ENCODE peak calls at places on chromosomes 4 and X, in six cellular contexts. S, H, B, Y, P and G are unnamed samples.

GRCh38 chr4:1289232-1290164 is at the start of gene MAEA:
- DNase-seq in S (peak; percentile 93), H (peak; percentile 100), B (peak; percentile 98), Y (peak; percentile 98), P (peak; percentile 98), G (peak; percentile 97)

GRCh38 chr4:108072300-108072699 is 82.6 kb downstream of the HADH start:
- DNase-seq in S (no peak), H (no peak), B (no peak), Y (no peak), P (peak; percentile 10), G (peak; percentile 22)

GRCh38 chrX:103376118-103376978 is at the start of gene BEX3:
- DNase-seq in S (no peak), H (no peak), B (peak; percentile 45), Y (peak; percentile 65), P (peak; percentile 17), G (peak; percentile 68)

GRCh38 chrX:40100537-40101429 is 3.0 kb upstream of the BCOR start:
- DNase-seq in S (no peak), H (no peak), B (no peak), Y (no peak), P (no peak), G (no peak)

GRCh38 chr4:174375422-174375821 is 91.7 kb downstream of the CEP44 start:
- DNase-seq in S (no peak), H (no peak), B (no peak), Y (no peak), P (no peak), G (no peak)

GRCh38 chr4:4461850-4462249 is 74.9 kb downstream of the NSG1 start:
- DNase-seq in S (no peak), H (no peak), B (no peak), Y (no peak), P (no peak), G (peak; percentile 67)

GRCh38 chr4:130359537-130359936 is 1263.6 kb downstream of the C4orf33 start:
- DNase-seq in S (no peak), H (no peak), B (no peak), Y (no peak), P (peak; percentile 36), G (no peak)

GRCh38 chr4:156829194-156829593 is 142.4 kb downstream of the PDGFC start:
- DNase-seq in S (no peak), H (no peak), B (no peak), Y (peak; percentile 64), P (peak; percentile 4), G (no peak)

GRCh38 chr4:2243682-2244380 is 1.9 kb upstream of the HAUS3 start:
- DNase-seq in S (no peak), H (peak; percentile 87), B (peak; percentile 50), Y (peak; percentile 75), P (no peak), G (no peak)

GRCh38 chr4:678765-679481 is 4.6 kb downstream of the MYL5 start:
- DNase-seq in S (no peak), H (no peak), B (no peak), Y (no peak), P (no peak), G (no peak)

GRCh38 chr4:136900706-136901105 is 631.6 kb downstream of the PCDH18 start:
- DNase-seq in S (no peak), H (no peak), B (no peak), Y (no peak), P (peak; percentile 10), G (no peak)

GRCh38 chrX:46791927-46792825 is 33.3 kb upstream of the SLC9A7 start:
- DNase-seq in S (peak; percentile 67), H (peak; percentile 78), B (no peak), Y (no peak), P (peak; percentile 89), G (no peak)

GRCh38 chrX:45230410-45230809 is 29.7 kb upstream of the DIPK2B start:
- DNase-seq in S (no peak), H (no peak), B (no peak), Y (no peak), P (no peak), G (no peak)

GRCh38 chr4:23384741-23385140 is 505.1 kb downstream of the PPARGC1A start:
- DNase-seq in S (no peak), H (no peak), B (no peak), Y (no peak), P (peak; percentile 47), G (no peak)

GRCh38 chrX:1521459-1521956 is 15.5 kb downstream of the P2RY8 start:
- DNase-seq in S (no peak), H (peak; percentile 78), B (no peak), Y (peak; percentile 43), P (no peak), G (no peak)

GRCh38 chr4:77695769-77696168 is 90.1 kb downstream of the CXCL13 start:
- DNase-seq in S (peak; percentile 77), H (no peak), B (no peak), Y (no peak), P (peak; percentile 95), G (no peak)

GRCh38 chr4:15893967-15894366 is 44.6 kb downstream of the FGFBP1 start:
- DNase-seq in S (peak; percentile 97), H (no peak), B (no peak), Y (no peak), P (peak; percentile 99), G (no peak)

GRCh38 chr4:67885727-67886126 is 1.9 kb upstream of the TMPRSS11D start:
- DNase-seq in S (peak; percentile 70), H (no peak), B (no peak), Y (no peak), P (peak; percentile 99), G (no peak)

GRCh38 chr4:70505152-70505748 is 13.1 kb upstream of the AMTN start:
- DNase-seq in S (peak; percentile 17), H (no peak), B (no peak), Y (no peak), P (peak; percentile 62), G (peak; percentile 54)

GRCh38 chrX:139200793-139201192 is 329.7 kb upstream of the F9 start:
- DNase-seq in S (no peak), H (no peak), B (no peak), Y (no peak), P (peak; percentile 28), G (no peak)

GRCh38 chrX:86047174-86047991 is at the start of gene CHM:
- DNase-seq in S (peak; percentile 72), H (peak; percentile 90), B (peak; percentile 19), Y (peak; percentile 68), P (peak; percentile 82), G (peak; percentile 80)

GRCh38 chrX:37060999-37061398 is 52.8 kb downstream of the FAM47C start:
- DNase-seq in S (no peak), H (no peak), B (no peak), Y (no peak), P (peak; percentile 46), G (no peak)

GRCh38 chrX:153903238-153903980 is 1.1 kb upstream of the AVPR2 start:
- DNase-seq in S (no peak), H (no peak), B (no peak), Y (no peak), P (no peak), G (no peak)

GRCh38 chrX:2371026-2371778 is 129.6 kb downstream of the DHRSX start:
- DNase-seq in S (no peak), H (peak; percentile 15), B (no peak), Y (no peak), P (no peak), G (no peak)

GRCh38 chr4:28357985-28358384 is 1497.3 kb downstream of the STIM2 start:
- DNase-seq in S (no peak), H (no peak), B (no peak), Y (no peak), P (peak; percentile 41), G (no peak)

GRCh38 chrX:1246816-1247215 is 21.8 kb upstream of the CSF2RA start:
- DNase-seq in S (peak; percentile 38), H (peak; percentile 93), B (peak; percentile 74), Y (peak; percentile 77), P (peak; percentile 24), G (peak; percentile 67)

GRCh38 chrX:15043538-15043937 is 170.3 kb downstream of the MOSPD2 start:
- DNase-seq in S (no peak), H (no peak), B (no peak), Y (no peak), P (no peak), G (no peak)

GRCh38 chr4:142121951-142122350 is 485.6 kb downstream of the IL15 start:
- DNase-seq in S (no peak), H (no peak), B (no peak), Y (no peak), P (no peak), G (no peak)

GRCh38 chr4:123826896-123827295 is 430.3 kb downstream of the SPRY1 start:
- DNase-seq in S (no peak), H (no peak), B (no peak), Y (no peak), P (peak; percentile 45), G (no peak)

GRCh38 chr4:14650127-14650526 is 352.2 kb upstream of the CPEB2 start:
- DNase-seq in S (no peak), H (no peak), B (no peak), Y (no peak), P (peak; percentile 31), G (no peak)
- H3K4me3 ChIP-seq in S (no peak overlapping the region), H (no peak overlapping the region), B (no peak overlapping the region), Y (no peak overlapping the region), P (no peak overlapping the region), G (no peak overlapping the region)

GRCh38 chr4:31088600-31089230 is 368.5 kb downstream of the PCDH7 start:
- DNase-seq in S (no peak), H (no peak), B (no peak), Y (no peak), P (peak; percentile 41), G (no peak)

GRCh38 chr4:31085736-31086135 is 365.6 kb downstream of the PCDH7 start:
- DNase-seq in S (no peak), H (no peak), B (no peak), Y (no peak), P (no peak), G (no peak)

GRCh38 chr4:31094474-31094873 is 374.3 kb downstream of the PCDH7 start:
- DNase-seq in S (no peak), H (no peak), B (no peak), Y (no peak), P (no peak), G (no peak)

GRCh38 chr4:31086771-31087330 is 366.7 kb downstream of the PCDH7 start:
- DNase-seq in S (no peak), H (no peak), B (no peak), Y (no peak), P (no peak), G (no peak)

GRCh38 chr4:31089815-31090214 is 369.6 kb downstream of the PCDH7 start:
- DNase-seq in S (no peak), H (no peak), B (peak; percentile 34), Y (no peak), P (peak; percentile 96), G (no peak)
- TF ChIP-seq CTCF in S (no peak), H (no peak), B (no peak), Y (no peak), P (no peak), G (no peak)

DNA sequence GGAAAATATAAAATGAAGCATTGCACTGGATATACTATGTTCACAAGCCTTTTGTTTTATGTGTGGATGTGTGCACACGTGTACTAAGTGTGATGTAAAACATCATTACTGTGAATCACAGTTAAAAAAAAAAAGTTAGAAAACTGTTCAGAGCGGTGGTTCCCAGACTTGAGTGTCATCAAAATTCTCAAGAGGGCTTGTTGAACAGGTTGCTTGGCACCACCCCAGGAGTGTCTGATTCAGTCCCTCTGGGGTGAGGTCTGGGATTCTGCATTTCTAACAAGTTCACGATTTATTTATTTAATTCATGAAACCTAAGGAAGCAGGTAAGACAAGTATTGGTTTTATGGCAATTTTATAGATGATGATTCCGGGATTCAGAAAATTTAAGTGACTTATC is 1.8 kb downstream of the CENPU start:
- DNase-seq in S (no peak), H (no peak), B (no peak), Y (no peak), P (peak; percentile 99), G (no peak)
- H3K4me3 ChIP-seq in S (peak overlapping the region; percentile 80), H (no peak overlapping the region), B (no peak overlapping the region), Y (peak overlapping the region; percentile 69), P (peak overlapping the region; percentile 90), G (no peak overlapping the region)

GRCh38 chr4:76246025-76246424 is 5.5 kb upstream of the FAM47E start:
- DNase-seq in S (no peak), H (no peak), B (no peak), Y (no peak), P (no peak), G (no peak)
- TF ChIP-seq CTCF in S (no peak), H (no peak), B (no peak), Y (no peak), P (peak; percentile 43), G (no peak)